ENCODE peak calls at places on chromosomes 16 and 17, in nine cellular contexts. One of them, this sample, is unnamed. For H3K27me3, the result is how much of the 10 kb centered on the place peaks cover.

GRCh38 chr17:29918922-29919856 is 10.8 kb downstream of the SSH2 start:
- DNase-seq in brain microvascular endothelial cell: peak
- DNase-seq in adrenal gland: no peak
- DNase-seq in gastrocnemius medialis: no peak
- DNase-seq in prostate gland: no peak
- DNase-seq in ascending aorta: no peak
- DNase-seq in upper lobe of right lung: no peak
- DNase-seq in esophagus muscularis mucosa: no peak
- DNase-seq in AG04450: no peak
- DNase-seq in this sample: peak

GRCh38 chr17:77563439-77564102 is 394.9 kb upstream of the TNRC6C start:
- DNase-seq in adrenal gland: no peak
- DNase-seq in brain microvascular endothelial cell: no peak
- DNase-seq in ascending aorta: peak
- DNase-seq in AG04450: no peak
- DNase-seq in gastrocnemius medialis: no peak
- DNase-seq in prostate gland: no peak
- DNase-seq in esophagus muscularis mucosa: no peak
- DNase-seq in upper lobe of right lung: peak
- DNase-seq in this sample: no peak

GRCh38 chr16:85383836-85384825 is 229.0 kb upstream of the GSE1 start:
- DNase-seq in upper lobe of right lung: peak
- DNase-seq in ascending aorta: no peak
- DNase-seq in esophagus muscularis mucosa: no peak
- DNase-seq in prostate gland: no peak
- DNase-seq in brain microvascular endothelial cell: no peak
- DNase-seq in AG04450: no peak
- DNase-seq in adrenal gland: no peak
- DNase-seq in gastrocnemius medialis: no peak
- DNase-seq in this sample: no peak

GRCh38 chr16:27355610-27356009 is 41.8 kb downstream of the IL4R start:
- DNase-seq in ascending aorta: no peak
- DNase-seq in adrenal gland: peak
- DNase-seq in prostate gland: no peak
- DNase-seq in esophagus muscularis mucosa: no peak
- DNase-seq in upper lobe of right lung: peak
- DNase-seq in brain microvascular endothelial cell: peak
- DNase-seq in AG04450: no peak
- DNase-seq in gastrocnemius medialis: peak
- DNase-seq in this sample: no peak

GRCh38 chr17:62675260-62675659 is 47.8 kb downstream of the MRC2 start:
- DNase-seq in upper lobe of right lung: no peak
- DNase-seq in esophagus muscularis mucosa: no peak
- DNase-seq in AG04450: no peak
- DNase-seq in adrenal gland: peak
- DNase-seq in prostate gland: no peak
- DNase-seq in brain microvascular endothelial cell: no peak
- DNase-seq in ascending aorta: no peak
- DNase-seq in gastrocnemius medialis: no peak
- DNase-seq in this sample: no peak

GRCh38 chr17:50482110-50482509 is 3.5 kb downstream of the RSAD1 start:
- DNase-seq in AG04450: no peak
- DNase-seq in gastrocnemius medialis: no peak
- DNase-seq in brain microvascular endothelial cell: no peak
- DNase-seq in upper lobe of right lung: no peak
- DNase-seq in ascending aorta: peak
- DNase-seq in esophagus muscularis mucosa: no peak
- DNase-seq in prostate gland: no peak
- DNase-seq in adrenal gland: no peak
- DNase-seq in this sample: no peak

GRCh38 chr17:29617125-29617480 is 5.6 kb downstream of the CORO6 start:
- DNase-seq in ascending aorta: peak
- DNase-seq in adrenal gland: peak
- DNase-seq in upper lobe of right lung: peak
- DNase-seq in gastrocnemius medialis: peak
- DNase-seq in AG04450: no peak
- DNase-seq in brain microvascular endothelial cell: peak
- DNase-seq in esophagus muscularis mucosa: no peak
- DNase-seq in prostate gland: peak
- DNase-seq in this sample: no peak

GRCh38 chr16:81384006-81384405 is 60.6 kb upstream of the CMIP start:
- DNase-seq in gastrocnemius medialis: no peak
- DNase-seq in prostate gland: peak
- DNase-seq in brain microvascular endothelial cell: no peak
- DNase-seq in ascending aorta: no peak
- DNase-seq in adrenal gland: no peak
- DNase-seq in AG04450: no peak
- DNase-seq in esophagus muscularis mucosa: no peak
- DNase-seq in upper lobe of right lung: no peak
- DNase-seq in this sample: no peak

DNA sequence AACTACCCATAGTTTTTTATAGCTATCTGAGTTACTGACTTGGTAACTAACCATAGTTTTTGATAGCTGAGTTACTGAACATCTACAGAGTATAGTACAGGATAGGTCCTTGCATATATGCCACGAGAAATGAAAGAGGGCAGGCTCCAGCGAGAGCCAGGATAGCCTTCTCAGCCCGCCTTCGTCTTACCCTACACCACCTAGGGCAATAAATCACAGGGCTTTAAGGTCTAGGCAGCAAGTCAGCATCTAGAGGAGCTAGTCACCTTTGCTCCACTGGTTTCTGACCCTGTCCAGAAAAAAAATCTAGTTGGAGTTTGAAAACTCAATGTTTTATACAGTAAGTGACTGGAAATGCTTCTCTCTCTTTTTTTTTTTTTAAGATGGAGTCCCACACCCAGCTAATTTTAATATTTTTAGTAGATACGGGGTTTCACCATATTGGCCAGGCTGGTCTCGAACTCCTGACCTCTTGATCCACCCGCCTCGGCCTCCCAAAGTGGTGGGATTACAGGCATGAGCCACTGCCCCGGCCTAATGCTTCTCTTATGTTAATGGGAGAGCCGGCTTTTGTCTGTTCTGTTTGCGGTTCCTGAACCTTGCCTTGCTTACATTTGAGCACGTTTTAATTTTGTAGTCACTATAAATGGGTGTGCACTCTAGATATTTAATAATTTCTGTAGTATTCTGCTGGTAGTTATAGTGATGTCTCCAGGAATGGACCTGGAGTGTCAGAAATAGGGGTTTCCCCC is 2.8 kb downstream of the BFAR start:
- DNase-seq in prostate gland: no peak
- DNase-seq in ascending aorta: no peak
- DNase-seq in brain microvascular endothelial cell: no peak
- DNase-seq in upper lobe of right lung: no peak
- DNase-seq in esophagus muscularis mucosa: no peak
- DNase-seq in gastrocnemius medialis: no peak
- DNase-seq in AG04450: no peak
- DNase-seq in adrenal gland: no peak
- DNase-seq in this sample: no peak
- H3K4me3 ChIP-seq in prostate gland: no peak
- H3K4me3 ChIP-seq in ascending aorta: no peak
- H3K4me3 ChIP-seq in brain microvascular endothelial cell: no peak
- H3K4me3 ChIP-seq in upper lobe of right lung: no peak
- H3K4me3 ChIP-seq in esophagus muscularis mucosa: no peak
- H3K4me3 ChIP-seq in gastrocnemius medialis: no peak
- H3K4me3 ChIP-seq in AG04450: no peak
- H3K4me3 ChIP-seq in adrenal gland: no peak
- H3K4me3 ChIP-seq in this sample: no peak

GRCh38 chr17:56833812-56834379 is at the start of the genes C17orf67 and DGKE:
- DNase-seq in adrenal gland: peak
- DNase-seq in prostate gland: peak
- DNase-seq in upper lobe of right lung: peak
- DNase-seq in gastrocnemius medialis: peak
- DNase-seq in brain microvascular endothelial cell: peak
- DNase-seq in ascending aorta: peak
- DNase-seq in esophagus muscularis mucosa: peak
- DNase-seq in AG04450: peak
- DNase-seq in this sample: peak

GRCh38 chr17:56831364-56832095 is 2.2 kb downstream of the C17orf67 start:
- DNase-seq in upper lobe of right lung: no peak
- DNase-seq in prostate gland: no peak
- DNase-seq in gastrocnemius medialis: no peak
- DNase-seq in esophagus muscularis mucosa: no peak
- DNase-seq in AG04450: no peak
- DNase-seq in ascending aorta: no peak
- DNase-seq in adrenal gland: no peak
- DNase-seq in brain microvascular endothelial cell: no peak
- DNase-seq in this sample: no peak

GRCh38 chr17:56830726-56831363 is 2.9 kb downstream of the C17orf67 start:
- DNase-seq in prostate gland: no peak
- DNase-seq in adrenal gland: no peak
- DNase-seq in esophagus muscularis mucosa: no peak
- DNase-seq in gastrocnemius medialis: no peak
- DNase-seq in brain microvascular endothelial cell: no peak
- DNase-seq in AG04450: no peak
- DNase-seq in ascending aorta: no peak
- DNase-seq in upper lobe of right lung: no peak
- DNase-seq in this sample: no peak

GRCh38 chr17:56833023-56833811 is 503 bp downstream of the C17orf67 start:
- DNase-seq in brain microvascular endothelial cell: peak
- DNase-seq in gastrocnemius medialis: no peak
- DNase-seq in AG04450: peak
- DNase-seq in esophagus muscularis mucosa: no peak
- DNase-seq in adrenal gland: peak
- DNase-seq in upper lobe of right lung: peak
- DNase-seq in prostate gland: peak
- DNase-seq in ascending aorta: peak
- DNase-seq in this sample: no peak

DNA sequence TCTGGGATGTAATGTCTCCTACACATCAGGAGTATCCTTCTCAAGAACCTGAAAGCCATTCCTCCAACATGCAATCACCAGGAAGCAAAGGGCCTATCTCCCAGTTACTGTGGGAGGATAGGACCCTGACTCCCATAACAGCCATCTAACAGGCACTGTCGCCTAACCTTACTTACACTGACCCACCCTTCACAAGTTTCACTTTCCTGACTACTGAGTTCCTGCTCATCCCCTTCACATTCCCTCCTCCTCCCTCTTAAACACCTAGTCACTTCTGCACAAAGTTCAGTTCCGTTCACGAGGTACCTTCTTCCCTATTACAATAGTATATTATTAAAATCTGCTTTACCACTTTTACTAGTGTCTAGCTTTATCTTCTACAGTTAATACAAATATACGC is 1.3 kb downstream of the C17orf67 start:
- DNase-seq in brain microvascular endothelial cell: no peak
- DNase-seq in AG04450: no peak
- DNase-seq in gastrocnemius medialis: no peak
- DNase-seq in esophagus muscularis mucosa: no peak
- DNase-seq in upper lobe of right lung: no peak
- DNase-seq in ascending aorta: no peak
- DNase-seq in prostate gland: no peak
- DNase-seq in adrenal gland: no peak
- DNase-seq in this sample: no peak
- H3K27me3 ChIP-seq in brain microvascular endothelial cell: under half
- H3K27me3 ChIP-seq in AG04450: under half
- H3K27me3 ChIP-seq in gastrocnemius medialis: under half
- H3K27me3 ChIP-seq in esophagus muscularis mucosa: under half
- H3K27me3 ChIP-seq in upper lobe of right lung: under half
- H3K27me3 ChIP-seq in ascending aorta: under half
- H3K27me3 ChIP-seq in prostate gland: under half
- H3K27me3 ChIP-seq in adrenal gland: under half
- H3K27me3 ChIP-seq in this sample: under half

GRCh38 chr16:3115011-3115410 is 2.6 kb downstream of the ZNF205 start:
- DNase-seq in adrenal gland: peak
- DNase-seq in prostate gland: no peak
- DNase-seq in AG04450: no peak
- DNase-seq in esophagus muscularis mucosa: no peak
- DNase-seq in upper lobe of right lung: no peak
- DNase-seq in ascending aorta: no peak
- DNase-seq in brain microvascular endothelial cell: no peak
- DNase-seq in gastrocnemius medialis: no peak
- DNase-seq in this sample: no peak

GRCh38 chr16:3112058-3112880 is at the start of gene ZNF205:
- DNase-seq in AG04450: no peak
- DNase-seq in esophagus muscularis mucosa: no peak
- DNase-seq in prostate gland: peak
- DNase-seq in gastrocnemius medialis: peak
- DNase-seq in upper lobe of right lung: peak
- DNase-seq in ascending aorta: peak
- DNase-seq in brain microvascular endothelial cell: peak
- DNase-seq in adrenal gland: peak
- DNase-seq in this sample: no peak

GRCh38 chr16:3112881-3113574 is 642 bp downstream of the ZNF205 start:
- DNase-seq in ascending aorta: no peak
- DNase-seq in upper lobe of right lung: no peak
- DNase-seq in adrenal gland: no peak
- DNase-seq in prostate gland: no peak
- DNase-seq in brain microvascular endothelial cell: no peak
- DNase-seq in AG04450: no peak
- DNase-seq in gastrocnemius medialis: no peak
- DNase-seq in esophagus muscularis mucosa: no peak
- DNase-seq in this sample: no peak

GRCh38 chr16:3115561-3115960 is 3.2 kb downstream of the ZNF205 start:
- DNase-seq in esophagus muscularis mucosa: no peak
- DNase-seq in gastrocnemius medialis: no peak
- DNase-seq in brain microvascular endothelial cell: no peak
- DNase-seq in prostate gland: no peak
- DNase-seq in ascending aorta: no peak
- DNase-seq in upper lobe of right lung: no peak
- DNase-seq in AG04450: no peak
- DNase-seq in adrenal gland: no peak
- DNase-seq in this sample: no peak

DNA sequence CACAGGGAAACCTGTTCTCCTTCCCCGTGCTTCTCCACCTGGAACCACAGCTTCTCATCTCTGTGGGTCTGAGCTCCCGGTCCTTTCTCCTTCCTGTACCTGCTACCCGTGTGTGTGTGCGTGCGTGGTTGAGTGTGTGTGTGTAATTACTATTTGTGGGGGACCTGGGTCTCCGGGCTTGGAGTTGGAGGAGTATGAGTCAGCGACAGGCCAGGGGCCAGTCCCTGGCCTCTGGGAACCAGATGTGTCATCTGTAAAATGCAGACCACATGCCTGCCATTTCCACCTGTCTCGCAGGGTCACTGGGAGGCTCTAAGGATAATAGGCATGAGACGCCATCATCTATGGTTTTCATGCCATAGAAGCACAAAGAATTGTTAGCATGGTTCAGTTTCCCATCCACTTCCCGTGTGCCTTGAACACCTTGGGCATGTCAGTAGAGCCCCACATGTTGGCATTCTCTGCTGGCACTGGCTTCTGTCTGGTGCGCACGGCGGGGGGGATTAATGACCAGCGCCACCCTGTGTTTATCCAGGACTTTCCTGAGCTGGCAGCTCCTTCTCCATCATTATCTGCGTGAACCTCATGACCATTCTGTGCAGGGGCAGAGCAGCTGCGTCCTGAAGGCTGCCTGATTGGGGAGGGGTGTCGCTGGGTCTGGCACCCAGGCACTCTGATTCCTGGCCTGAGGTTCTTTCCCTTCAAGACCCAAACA is 1.5 kb downstream of the ZNF205 start:
- DNase-seq in upper lobe of right lung: no peak
- DNase-seq in AG04450: no peak
- DNase-seq in brain microvascular endothelial cell: no peak
- DNase-seq in adrenal gland: no peak
- DNase-seq in esophagus muscularis mucosa: no peak
- DNase-seq in gastrocnemius medialis: no peak
- DNase-seq in prostate gland: no peak
- DNase-seq in ascending aorta: no peak
- DNase-seq in this sample: no peak
- TF ChIP-seq CTCF in upper lobe of right lung: no peak
- TF ChIP-seq CTCF in AG04450: no peak
- TF ChIP-seq CTCF in brain microvascular endothelial cell: no peak
- TF ChIP-seq CTCF in adrenal gland: no peak
- TF ChIP-seq CTCF in esophagus muscularis mucosa: no peak
- TF ChIP-seq CTCF in gastrocnemius medialis: no peak
- TF ChIP-seq CTCF in prostate gland: no peak
- TF ChIP-seq CTCF in ascending aorta: no peak
- TF ChIP-seq CTCF in this sample: no peak

DNA sequence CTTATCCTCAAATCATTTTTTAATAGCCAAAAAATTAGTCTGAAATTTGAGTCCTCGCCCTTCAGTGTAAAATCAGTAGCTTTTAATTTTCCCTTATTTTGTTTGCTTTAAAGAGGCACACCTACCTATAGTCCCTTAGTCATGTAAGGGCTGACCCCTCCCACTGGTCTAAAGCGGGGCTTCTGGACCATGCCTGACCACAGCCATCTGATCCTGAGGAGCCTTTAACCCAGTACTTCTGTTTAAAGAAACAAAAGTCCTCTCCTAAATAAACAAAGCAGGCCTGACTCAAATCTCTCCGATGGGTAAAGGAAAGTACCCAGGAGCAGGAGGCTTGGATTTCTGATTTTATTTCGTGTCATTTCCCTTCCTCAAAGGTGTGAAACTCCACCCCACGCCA is 92.0 kb upstream of the CCL2 start:
- DNase-seq in brain microvascular endothelial cell: no peak
- DNase-seq in AG04450: no peak
- DNase-seq in gastrocnemius medialis: no peak
- DNase-seq in ascending aorta: no peak
- DNase-seq in prostate gland: no peak
- DNase-seq in esophagus muscularis mucosa: no peak
- DNase-seq in upper lobe of right lung: no peak
- DNase-seq in adrenal gland: no peak
- DNase-seq in this sample: no peak
- H3K4me3 ChIP-seq in brain microvascular endothelial cell: no peak
- H3K4me3 ChIP-seq in AG04450: no peak
- H3K4me3 ChIP-seq in gastrocnemius medialis: no peak
- H3K4me3 ChIP-seq in ascending aorta: no peak
- H3K4me3 ChIP-seq in prostate gland: no peak
- H3K4me3 ChIP-seq in esophagus muscularis mucosa: no peak
- H3K4me3 ChIP-seq in upper lobe of right lung: no peak
- H3K4me3 ChIP-seq in adrenal gland: no peak
- H3K4me3 ChIP-seq in this sample: no peak